ENCODE peak calls at places on chromosomes 11 and 22, in four cellular contexts. X is transverse colon, L is GM12891, B is HL-60. W is an unnamed sample.
A peak's percentile ranks its signal among the peaks of the same experiment; 100 is the strongest.

GRCh38 chr22:10780281-10780680 is 4747.7 kb upstream of the OR11H1 start:
- DNase-seq in X (no peak), L (no peak), B (no peak), W (peak; percentile 95)

GRCh38 chr11:6736495-6737121 is 35.2 kb downstream of the OR2AG2 start:
- DNase-seq in X (no peak), B (no peak), L (no peak), W (no peak)

GRCh38 chr11:2940166-2940929 is 11.1 kb upstream of the PHLDA2 start:
- DNase-seq in L (no peak), X (peak; percentile 77), B (no peak), W (no peak)

GRCh38 chr11:13135385-13136271 is 126.5 kb downstream of the RASSF10 start:
- DNase-seq in X (no peak), L (no peak), B (no peak), W (peak; percentile 21)

GRCh38 chr11:111526501-111526900 is 11.9 kb downstream of the HOATZ start:
- DNase-seq in X (no peak), L (no peak), B (no peak), W (no peak)

GRCh38 chr11:61961570-61962212 is 5.7 kb downstream of the FTH1 start:
- DNase-seq in X (peak; percentile 60), L (no peak), B (no peak), W (no peak)

GRCh38 chr11:111586305-111586915 is 15.8 kb upstream of the SIK2 start:
- DNase-seq in B (no peak), X (no peak), L (no peak), W (no peak)

GRCh38 chr22:44389926-44390925 is 77.5 kb upstream of the SHISAL1 start:
- DNase-seq in X (no peak), L (no peak), B (no peak), W (no peak)

GRCh38 chr22:29375436-29376076 is 12.8 kb downstream of the AP1B1 start:
- DNase-seq in X (no peak), B (no peak), L (no peak), W (no peak)

GRCh38 chr11:125141686-125142535 is 22.6 kb upstream of the PKNOX2 start:
- DNase-seq in B (no peak), L (peak; percentile 60), X (peak; percentile 30), W (no peak)

GRCh38 chr11:10317281-10317755 is 12.4 kb downstream of the ADM start:
- DNase-seq in X (no peak), B (no peak), L (no peak), W (no peak)

GRCh38 chr11:10886652-10887250 is 28.9 kb upstream of the ZBED5 start:
- DNase-seq in B (no peak), X (no peak), L (no peak), W (no peak)

GRCh38 chr11:92552942-92553341 is 328.3 kb downstream of the FAT3 start:
- DNase-seq in X (no peak), L (no peak), B (no peak), W (no peak)

GRCh38 chr11:34044664-34045485 is 6.7 kb upstream of the CAPRIN1 start:
- DNase-seq in L (no peak), B (no peak), X (no peak), W (no peak)

GRCh38 chr11:14323118-14323676 is 35.8 kb downstream of the RRAS2 start:
- DNase-seq in L (no peak), X (no peak), B (no peak), W (no peak)

GRCh38 chr11:105168457-105168856 is 28.9 kb upstream of the CARD18 start:
- DNase-seq in L (no peak), X (no peak), B (no peak), W (no peak)

GRCh38 chr11:75816561-75817239 is 1.7 kb downstream of the UVRAG start:
- DNase-seq in X (no peak), L (no peak), B (no peak), W (no peak)

GRCh38 chr11:34680918-34681554 is 60.1 kb downstream of the EHF start:
- DNase-seq in B (no peak), L (no peak), X (no peak), W (no peak)

GRCh38 chr11:2724653-2725366 is 25.0 kb upstream of the KCNQ1OT1 start:
- DNase-seq in X (no peak), L (no peak), B (no peak), W (no peak)

GRCh38 chr11:111631034-111631665 is 28.9 kb downstream of the SIK2 start:
- DNase-seq in X (no peak), B (no peak), L (no peak), W (no peak)

GRCh38 chr11:108561535-108561991 is 32.0 kb downstream of the EXPH5 start:
- DNase-seq in B (no peak), L (no peak), X (no peak), W (no peak)

GRCh38 chr22:23178512-23179254 is 1.6 kb upstream of the BCR start:
- DNase-seq in B (no peak), L (peak; percentile 62), X (peak; percentile 72), W (no peak)

GRCh38 chr22:30238661-30239420 is 7.7 kb downstream of the LIF start:
- DNase-seq in L (no peak), X (peak; percentile 47), B (no peak), W (peak; percentile 94)

GRCh38 chr11:36492724-36493304 is 17.3 kb downstream of the TRAF6 start:
- DNase-seq in L (no peak), B (peak; percentile 38), X (no peak), W (no peak)

GRCh38 chr11:63906585-63906984 is 10.4 kb downstream of the RCOR2 start:
- DNase-seq in L (no peak), X (peak; percentile 34), B (no peak), W (no peak)

GRCh38 chr11:61587951-61588695 is 7.2 kb upstream of the SYT7 start:
- DNase-seq in B (no peak), X (peak; percentile 81), L (peak; percentile 49), W (no peak)

GRCh38 chr11:123235117-123235686 is 40.2 kb upstream of the CLMP start:
- DNase-seq in B (no peak), X (peak; percentile 50), L (no peak), W (no peak)

GRCh38 chr22:25375683-25376082 is 156.2 kb downstream of the CRYBB2 start:
- DNase-seq in X (no peak), L (no peak), B (no peak), W (no peak)

GRCh38 chr22:22235564-22235963 is 9.0 kb upstream of the VPREB1 start:
- DNase-seq in B (no peak), L (peak; percentile 50), X (peak; percentile 46), W (peak; percentile 80)

GRCh38 chr11:67303132-67303988 is at the start of gene SSH3:
- DNase-seq in B (no peak), L (no peak), X (peak; percentile 90), W (no peak)

GRCh38 chr11:27485930-27486773 is 13.6 kb upstream of the LGR4 start:
- DNase-seq in B (no peak), X (no peak), L (no peak), W (no peak)

GRCh38 chr11:117438371-117439000 is 110.8 kb downstream of the CEP164 start:
- DNase-seq in X (no peak), L (no peak), B (no peak), W (no peak)

DNA sequence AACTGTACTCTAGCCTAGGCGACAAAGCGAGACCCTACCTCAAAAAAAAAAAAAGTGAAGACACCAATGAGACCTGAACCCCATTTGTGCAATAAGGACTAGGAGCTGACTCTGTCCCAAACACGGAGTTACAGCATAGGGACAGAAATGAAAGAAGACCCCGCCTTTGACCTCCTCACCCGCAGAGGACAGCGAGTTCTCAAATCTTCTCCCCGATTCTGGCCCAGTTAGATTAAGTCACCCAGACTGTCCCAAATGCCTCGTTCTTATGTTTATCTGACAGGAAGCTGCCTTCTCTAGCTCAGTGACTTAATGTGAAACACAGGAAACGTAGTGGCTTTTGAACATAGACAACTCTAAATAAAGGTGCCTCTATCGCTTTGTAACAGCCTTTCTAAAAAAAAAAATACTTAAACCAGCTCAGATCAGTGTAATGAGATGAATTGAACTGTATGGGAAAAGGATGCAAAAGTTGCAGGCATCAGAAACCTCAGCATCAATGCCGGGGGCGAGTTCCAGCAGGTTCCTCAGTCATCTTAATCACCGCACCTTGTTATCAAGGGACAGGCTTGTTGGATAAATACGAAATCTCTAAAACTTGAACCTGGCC is 10.6 kb downstream of the MYH9 start:
- DNase-seq in X (no peak), L (no peak), B (no peak), W (no peak)
- TF ChIP-seq POLR2AphosphoS5 in X (peak; percentile 19), L (no peak), B (no peak), W (no peak)

GRCh38 chr11:122141757-122142156 is 25.7 kb upstream of the BLID start:
- DNase-seq in B (no peak), X (no peak), L (no peak), W (no peak)

GRCh38 chr11:122140535-122140934 is 24.5 kb upstream of the BLID start:
- DNase-seq in B (no peak), L (no peak), X (no peak), W (no peak)

GRCh38 chr11:122138759-122139594 is 23.0 kb upstream of the BLID start:
- DNase-seq in L (no peak), B (no peak), X (no peak), W (no peak)

GRCh38 chr11:122137081-122137793 is 21.2 kb upstream of the BLID start:
- DNase-seq in B (no peak), X (no peak), L (no peak), W (no peak)

DNA sequence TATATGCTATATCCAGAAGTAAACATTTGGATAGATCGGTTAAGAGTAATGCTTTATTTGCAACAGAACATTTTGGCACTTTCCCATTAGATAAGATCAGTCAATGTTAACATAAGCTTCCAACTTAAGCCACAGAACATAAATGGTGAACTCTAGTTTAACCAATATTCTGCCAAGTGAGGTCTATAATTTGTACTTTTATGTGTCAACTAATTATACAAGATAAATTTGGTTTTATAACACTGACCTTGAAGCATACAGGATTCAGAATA is 23.5 kb upstream of the BLID start:
- DNase-seq in B (no peak), X (no peak), L (no peak), W (no peak)
- TF ChIP-seq POLR2AphosphoS5 in B (no peak), X (no peak), L (no peak), W (no peak)

DNA sequence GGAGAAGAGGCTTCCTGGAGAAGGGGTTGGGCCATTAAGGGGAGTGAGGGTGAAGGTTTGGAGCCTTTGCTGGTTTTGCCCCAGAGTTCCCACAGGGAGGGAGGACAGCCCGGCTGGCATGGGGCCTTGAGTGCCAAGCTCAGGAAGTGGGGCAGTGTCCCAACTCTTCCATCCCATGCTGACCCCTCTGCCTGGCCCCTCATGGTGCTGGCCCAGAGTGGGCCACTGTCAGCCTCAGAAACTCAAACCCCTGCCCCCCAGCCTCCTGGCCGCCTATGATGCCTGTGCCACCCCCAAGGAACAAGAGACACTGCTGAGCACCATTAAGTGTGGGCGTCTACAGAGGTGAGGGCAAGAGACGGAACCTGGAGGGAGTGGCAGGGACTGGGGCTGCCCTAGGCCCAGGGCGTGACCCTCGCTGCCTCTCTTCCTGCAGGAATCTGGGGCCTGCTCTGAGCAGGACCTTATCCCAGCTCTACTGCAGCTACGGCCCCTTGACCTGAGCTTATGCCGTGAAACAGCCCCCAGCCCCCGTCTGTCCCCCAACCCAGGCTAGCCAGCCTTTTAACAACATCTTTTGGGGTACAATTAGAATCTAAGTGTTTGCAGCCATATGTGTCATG is 5.4 kb downstream of the MUS81 start:
- DNase-seq in B (no peak), L (no peak), X (no peak), W (no peak)
- TF ChIP-seq POLR2AphosphoS5 in B (no peak), L (no peak), X (no peak), W (no peak)

GRCh38 chr11:15339302-15339701 is 224.6 kb downstream of the INSC start:
- DNase-seq in B (no peak), X (no peak), L (no peak), W (no peak)

GRCh38 chr11:15336016-15336415 is 221.3 kb downstream of the INSC start:
- DNase-seq in X (no peak), B (no peak), L (no peak), W (no peak)

GRCh38 chr11:15342163-15342562 is 227.4 kb downstream of the INSC start:
- DNase-seq in X (no peak), L (no peak), B (no peak), W (peak; percentile 82)

GRCh38 chr11:15346907-15347306 is 232.2 kb downstream of the INSC start:
- DNase-seq in L (no peak), B (no peak), X (no peak), W (no peak)

GRCh38 chr11:15341587-15341986 is 226.9 kb downstream of the INSC start:
- DNase-seq in B (no peak), X (no peak), L (no peak), W (no peak)
- TF ChIP-seq POLR2AphosphoS5 in B (no peak), X (no peak), L (no peak), W (no peak)